ENCODE peak calls at places on chromosome 11, in six cellular contexts. One of them, this sample, is unnamed.

GRCh38 chr11:107689317-107690202 is 22.3 kb downstream of the SLN start:
- DNase-seq in activated gamma-delta T cell treated with anti-CD3 and anti-CD28 coated beads, Interleukin-2, amount 50 U/mL, for 16 hours: peak
- DNase-seq in GM10248: peak
- DNase-seq in HFFc6: peak
- DNase-seq in CD4-positive, CD25-positive, alpha-beta regulatory T cell: peak
- DNase-seq in NCI-H1105 treated with DMSO at 0.1 percent for 48 hours: peak
- DNase-seq in this sample: peak

GRCh38 chr11:36974771-36975170 is 376.7 kb upstream of the RAG2 start:
- DNase-seq in NCI-H1105 treated with DMSO at 0.1 percent for 48 hours: no peak
- DNase-seq in HFFc6: no peak
- DNase-seq in activated gamma-delta T cell treated with anti-CD3 and anti-CD28 coated beads, Interleukin-2, amount 50 U/mL, for 16 hours: no peak
- DNase-seq in CD4-positive, CD25-positive, alpha-beta regulatory T cell: no peak
- DNase-seq in GM10248: no peak
- DNase-seq in this sample: no peak

GRCh38 chr11:33733978-33734377 is 2.2 kb downstream of the CD59 start:
- DNase-seq in HFFc6: no peak
- DNase-seq in activated gamma-delta T cell treated with anti-CD3 and anti-CD28 coated beads, Interleukin-2, amount 50 U/mL, for 16 hours: no peak
- DNase-seq in NCI-H1105 treated with DMSO at 0.1 percent for 48 hours: peak
- DNase-seq in CD4-positive, CD25-positive, alpha-beta regulatory T cell: no peak
- DNase-seq in GM10248: no peak
- DNase-seq in this sample: no peak

GRCh38 chr11:73430326-73430725 is 54.1 kb downstream of the RELT start:
- DNase-seq in activated gamma-delta T cell treated with anti-CD3 and anti-CD28 coated beads, Interleukin-2, amount 50 U/mL, for 16 hours: no peak
- DNase-seq in HFFc6: no peak
- DNase-seq in NCI-H1105 treated with DMSO at 0.1 percent for 48 hours: no peak
- DNase-seq in GM10248: no peak
- DNase-seq in CD4-positive, CD25-positive, alpha-beta regulatory T cell: no peak
- DNase-seq in this sample: peak

GRCh38 chr11:116787436-116787785 is 412 bp downstream of the ZPR1 start:
- DNase-seq in CD4-positive, CD25-positive, alpha-beta regulatory T cell: peak
- DNase-seq in GM10248: no peak
- DNase-seq in HFFc6: no peak
- DNase-seq in NCI-H1105 treated with DMSO at 0.1 percent for 48 hours: no peak
- DNase-seq in activated gamma-delta T cell treated with anti-CD3 and anti-CD28 coated beads, Interleukin-2, amount 50 U/mL, for 16 hours: no peak
- DNase-seq in this sample: no peak

GRCh38 chr11:80815752-80816453 is 1375.1 kb upstream of the TENM4 start:
- DNase-seq in NCI-H1105 treated with DMSO at 0.1 percent for 48 hours: no peak
- DNase-seq in activated gamma-delta T cell treated with anti-CD3 and anti-CD28 coated beads, Interleukin-2, amount 50 U/mL, for 16 hours: no peak
- DNase-seq in GM10248: peak
- DNase-seq in HFFc6: no peak
- DNase-seq in CD4-positive, CD25-positive, alpha-beta regulatory T cell: no peak
- DNase-seq in this sample: no peak

GRCh38 chr11:73170140-73170539 is 28.0 kb upstream of the FCHSD2 start:
- DNase-seq in HFFc6: no peak
- DNase-seq in NCI-H1105 treated with DMSO at 0.1 percent for 48 hours: no peak
- DNase-seq in activated gamma-delta T cell treated with anti-CD3 and anti-CD28 coated beads, Interleukin-2, amount 50 U/mL, for 16 hours: no peak
- DNase-seq in GM10248: no peak
- DNase-seq in CD4-positive, CD25-positive, alpha-beta regulatory T cell: no peak
- DNase-seq in this sample: peak

GRCh38 chr11:33135768-33136443 is 25.4 kb downstream of the CSTF3 start:
- DNase-seq in GM10248: no peak
- DNase-seq in NCI-H1105 treated with DMSO at 0.1 percent for 48 hours: no peak
- DNase-seq in HFFc6: no peak
- DNase-seq in activated gamma-delta T cell treated with anti-CD3 and anti-CD28 coated beads, Interleukin-2, amount 50 U/mL, for 16 hours: no peak
- DNase-seq in CD4-positive, CD25-positive, alpha-beta regulatory T cell: no peak
- DNase-seq in this sample: no peak

GRCh38 chr11:130189492-130190210 is 30.1 kb downstream of the ST14 start:
- DNase-seq in CD4-positive, CD25-positive, alpha-beta regulatory T cell: no peak
- DNase-seq in NCI-H1105 treated with DMSO at 0.1 percent for 48 hours: no peak
- DNase-seq in activated gamma-delta T cell treated with anti-CD3 and anti-CD28 coated beads, Interleukin-2, amount 50 U/mL, for 16 hours: no peak
- DNase-seq in GM10248: no peak
- DNase-seq in HFFc6: no peak
- DNase-seq in this sample: no peak

GRCh38 chr11:70397983-70398833 is at the start of gene CTTN:
- DNase-seq in HFFc6: peak
- DNase-seq in activated gamma-delta T cell treated with anti-CD3 and anti-CD28 coated beads, Interleukin-2, amount 50 U/mL, for 16 hours: peak
- DNase-seq in CD4-positive, CD25-positive, alpha-beta regulatory T cell: peak
- DNase-seq in GM10248: peak
- DNase-seq in NCI-H1105 treated with DMSO at 0.1 percent for 48 hours: peak
- DNase-seq in this sample: peak

GRCh38 chr11:70398834-70399680 is 728 bp downstream of the CTTN start:
- DNase-seq in CD4-positive, CD25-positive, alpha-beta regulatory T cell: no peak
- DNase-seq in HFFc6: no peak
- DNase-seq in GM10248: peak
- DNase-seq in activated gamma-delta T cell treated with anti-CD3 and anti-CD28 coated beads, Interleukin-2, amount 50 U/mL, for 16 hours: no peak
- DNase-seq in NCI-H1105 treated with DMSO at 0.1 percent for 48 hours: no peak
- DNase-seq in this sample: peak

This sample was measured in endodermal cell.